ENCODE peak calls at places on chromosome 18, in seven cellular contexts. One of them, this sample, is unnamed.

GRCh38 chr18:70781860-70782453 is 493.1 kb downstream of the SOCS6 start:
- DNase-seq in IMR-90: peak
- DNase-seq in upper lobe of right lung: no peak
- DNase-seq in RWPE1: peak
- DNase-seq in Karpas-422: peak
- DNase-seq in brain microvascular endothelial cell: peak
- DNase-seq in OCI-LY7: peak
- DNase-seq in this sample: no peak

GRCh38 chr18:31503011-31503410 is 5.0 kb downstream of the DSG2 start:
- DNase-seq in IMR-90: no peak
- DNase-seq in brain microvascular endothelial cell: no peak
- DNase-seq in RWPE1: no peak
- DNase-seq in upper lobe of right lung: no peak
- DNase-seq in OCI-LY7: no peak
- DNase-seq in Karpas-422: no peak
- DNase-seq in this sample: no peak

GRCh38 chr18:44246001-44246400 is 434.7 kb upstream of the SETBP1 start:
- DNase-seq in Karpas-422: no peak
- DNase-seq in upper lobe of right lung: no peak
- DNase-seq in brain microvascular endothelial cell: peak
- DNase-seq in IMR-90: no peak
- DNase-seq in OCI-LY7: no peak
- DNase-seq in RWPE1: no peak
- DNase-seq in this sample: no peak

GRCh38 chr18:40529478-40529877 is 1425.6 kb upstream of the PIK3C3 start:
- DNase-seq in upper lobe of right lung: no peak
- DNase-seq in IMR-90: peak
- DNase-seq in Karpas-422: no peak
- DNase-seq in OCI-LY7: no peak
- DNase-seq in brain microvascular endothelial cell: peak
- DNase-seq in RWPE1: no peak
- DNase-seq in this sample: no peak

GRCh38 chr18:12307871-12308385 is at the start of gene TUBB6:
- DNase-seq in OCI-LY7: no peak
- DNase-seq in brain microvascular endothelial cell: peak
- DNase-seq in RWPE1: peak
- DNase-seq in Karpas-422: no peak
- DNase-seq in upper lobe of right lung: peak
- DNase-seq in IMR-90: peak
- DNase-seq in this sample: no peak

GRCh38 chr18:71398530-71398929 is 1109.7 kb downstream of the SOCS6 start:
- DNase-seq in IMR-90: no peak
- DNase-seq in brain microvascular endothelial cell: peak
- DNase-seq in Karpas-422: peak
- DNase-seq in upper lobe of right lung: no peak
- DNase-seq in OCI-LY7: no peak
- DNase-seq in RWPE1: no peak
- DNase-seq in this sample: no peak

GRCh38 chr18:66867653-66868052 is 263.8 kb upstream of the CDH19 start:
- DNase-seq in IMR-90: no peak
- DNase-seq in Karpas-422: no peak
- DNase-seq in upper lobe of right lung: no peak
- DNase-seq in brain microvascular endothelial cell: no peak
- DNase-seq in RWPE1: peak
- DNase-seq in OCI-LY7: no peak
- DNase-seq in this sample: no peak

GRCh38 chr18:37484893-37485834 is 80.4 kb downstream of the CELF4 start:
- DNase-seq in upper lobe of right lung: no peak
- DNase-seq in brain microvascular endothelial cell: no peak
- DNase-seq in IMR-90: peak
- DNase-seq in Karpas-422: no peak
- DNase-seq in OCI-LY7: no peak
- DNase-seq in RWPE1: no peak
- DNase-seq in this sample: no peak

GRCh38 chr18:57970356-57971095 is 73.5 kb upstream of the NEDD4L start:
- DNase-seq in Karpas-422: peak
- DNase-seq in IMR-90: no peak
- DNase-seq in brain microvascular endothelial cell: no peak
- DNase-seq in RWPE1: no peak
- DNase-seq in OCI-LY7: no peak
- DNase-seq in upper lobe of right lung: no peak
- DNase-seq in this sample: no peak

GRCh38 chr18:9434240-9434701 is 41.0 kb upstream of the RALBP1 start:
- DNase-seq in OCI-LY7: no peak
- DNase-seq in IMR-90: no peak
- DNase-seq in Karpas-422: no peak
- DNase-seq in brain microvascular endothelial cell: no peak
- DNase-seq in RWPE1: no peak
- DNase-seq in upper lobe of right lung: no peak
- DNase-seq in this sample: no peak

DNA sequence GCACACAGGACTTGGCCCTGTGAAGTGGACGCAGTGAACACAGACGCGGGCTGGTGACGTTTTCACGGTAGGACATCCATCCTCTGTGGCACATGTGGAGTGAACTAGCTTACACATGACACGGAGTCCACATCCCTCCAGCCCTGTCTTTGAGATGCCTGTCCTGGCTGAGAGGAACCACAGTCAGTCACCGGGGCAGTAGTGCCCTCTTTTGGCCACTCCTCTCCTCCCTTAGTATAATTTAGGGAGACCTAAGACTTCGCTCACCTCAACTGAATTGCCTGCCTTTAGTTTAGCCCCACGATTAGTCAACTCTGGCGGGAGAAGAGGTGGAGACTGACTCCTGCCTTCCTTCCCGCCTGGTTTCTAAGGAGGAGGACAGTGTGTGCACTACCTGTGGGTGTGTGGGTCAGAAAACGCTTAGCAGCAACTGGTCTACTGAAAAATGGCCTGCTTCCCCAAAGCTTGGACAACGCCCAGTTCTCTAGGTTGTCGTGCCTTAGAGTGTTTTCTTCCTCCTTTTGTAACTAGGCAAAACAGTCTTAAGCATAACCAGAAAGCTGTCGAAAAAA is 70.6 kb downstream of the MBP start:
- DNase-seq in IMR-90: no peak
- DNase-seq in brain microvascular endothelial cell: peak
- DNase-seq in RWPE1: no peak
- DNase-seq in upper lobe of right lung: no peak
- DNase-seq in Karpas-422: peak
- DNase-seq in OCI-LY7: peak
- DNase-seq in this sample: no peak
- H3K27ac ChIP-seq in IMR-90: peak
- H3K27ac ChIP-seq in brain microvascular endothelial cell: peak
- H3K27ac ChIP-seq in RWPE1: no peak
- H3K27ac ChIP-seq in upper lobe of right lung: peak
- H3K27ac ChIP-seq in Karpas-422: peak
- H3K27ac ChIP-seq in OCI-LY7: peak
- H3K27ac ChIP-seq in this sample: peak

GRCh38 chr18:59514193-59514592 is 155.1 kb upstream of the LMAN1 start:
- DNase-seq in RWPE1: no peak
- DNase-seq in upper lobe of right lung: no peak
- DNase-seq in brain microvascular endothelial cell: peak
- DNase-seq in OCI-LY7: no peak
- DNase-seq in IMR-90: peak
- DNase-seq in Karpas-422: no peak
- DNase-seq in this sample: peak
- H3K27ac ChIP-seq in RWPE1: no peak
- H3K27ac ChIP-seq in upper lobe of right lung: peak
- H3K27ac ChIP-seq in brain microvascular endothelial cell: no peak
- H3K27ac ChIP-seq in OCI-LY7: no peak
- H3K27ac ChIP-seq in IMR-90: peak
- H3K27ac ChIP-seq in Karpas-422: no peak
- H3K27ac ChIP-seq in this sample: no peak

DNA sequence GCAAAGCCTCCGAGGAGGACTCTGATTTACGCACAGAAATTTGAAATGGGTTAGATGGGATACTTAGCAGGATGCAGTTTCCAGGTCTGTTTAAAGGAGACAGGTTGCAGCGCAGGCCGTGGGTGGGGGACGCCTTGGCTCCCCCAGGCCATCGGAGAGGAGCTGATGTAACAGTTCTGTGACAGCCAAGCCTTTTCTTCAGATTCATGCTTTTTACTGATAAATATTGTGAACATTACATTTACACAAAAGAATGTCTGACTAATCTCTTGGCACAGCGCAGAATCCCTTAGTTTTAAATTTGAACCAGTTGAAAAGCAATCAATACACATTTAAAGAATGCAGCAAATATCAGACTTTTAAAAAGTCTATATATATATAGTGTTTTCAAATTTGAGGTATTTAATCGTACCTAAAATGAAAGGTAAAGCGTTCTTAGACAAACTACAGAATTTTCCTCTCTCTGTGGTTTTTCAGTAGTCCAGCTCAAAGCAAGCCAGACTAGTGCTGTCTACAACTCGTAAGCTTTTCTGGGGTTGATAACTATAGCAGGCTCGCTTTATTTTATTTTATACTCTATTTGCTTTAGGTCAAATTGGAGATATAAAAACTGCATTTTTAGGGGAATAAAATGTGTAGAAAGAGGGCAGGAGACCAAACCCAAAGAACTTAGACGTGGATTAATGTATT is 221.9 kb downstream of the PIEZO2 start:
- DNase-seq in upper lobe of right lung: no peak
- DNase-seq in IMR-90: peak
- DNase-seq in brain microvascular endothelial cell: peak
- DNase-seq in Karpas-422: no peak
- DNase-seq in OCI-LY7: no peak
- DNase-seq in RWPE1: no peak
- DNase-seq in this sample: no peak
- H3K27ac ChIP-seq in upper lobe of right lung: peak
- H3K27ac ChIP-seq in IMR-90: peak
- H3K27ac ChIP-seq in brain microvascular endothelial cell: peak
- H3K27ac ChIP-seq in Karpas-422: no peak
- H3K27ac ChIP-seq in OCI-LY7: no peak
- H3K27ac ChIP-seq in RWPE1: no peak
- H3K27ac ChIP-seq in this sample: peak

GRCh38 chr18:29361843-29362242 is 1184.9 kb upstream of the CDH2 start:
- DNase-seq in Karpas-422: no peak
- DNase-seq in OCI-LY7: peak
- DNase-seq in upper lobe of right lung: no peak
- DNase-seq in IMR-90: no peak
- DNase-seq in brain microvascular endothelial cell: no peak
- DNase-seq in RWPE1: no peak
- DNase-seq in this sample: no peak
- H3K27ac ChIP-seq in Karpas-422: no peak
- H3K27ac ChIP-seq in OCI-LY7: no peak
- H3K27ac ChIP-seq in upper lobe of right lung: no peak
- H3K27ac ChIP-seq in IMR-90: no peak
- H3K27ac ChIP-seq in brain microvascular endothelial cell: no peak
- H3K27ac ChIP-seq in RWPE1: no peak
- H3K27ac ChIP-seq in this sample: no peak

GRCh38 chr18:2590303-2590702 is 18.9 kb downstream of the NDC80 start:
- DNase-seq in upper lobe of right lung: no peak
- DNase-seq in OCI-LY7: no peak
- DNase-seq in Karpas-422: no peak
- DNase-seq in brain microvascular endothelial cell: no peak
- DNase-seq in RWPE1: no peak
- DNase-seq in IMR-90: no peak
- DNase-seq in this sample: no peak

GRCh38 chr18:2587788-2588187 is 16.4 kb downstream of the NDC80 start:
- DNase-seq in IMR-90: no peak
- DNase-seq in upper lobe of right lung: no peak
- DNase-seq in brain microvascular endothelial cell: no peak
- DNase-seq in OCI-LY7: no peak
- DNase-seq in RWPE1: no peak
- DNase-seq in Karpas-422: no peak
- DNase-seq in this sample: no peak

GRCh38 chr18:2589345-2590060 is 18.1 kb downstream of the NDC80 start:
- DNase-seq in brain microvascular endothelial cell: no peak
- DNase-seq in upper lobe of right lung: no peak
- DNase-seq in RWPE1: peak
- DNase-seq in OCI-LY7: no peak
- DNase-seq in IMR-90: no peak
- DNase-seq in Karpas-422: no peak
- DNase-seq in this sample: no peak

GRCh38 chr18:2588666-2589344 is 17.4 kb downstream of the NDC80 start:
- DNase-seq in OCI-LY7: no peak
- DNase-seq in Karpas-422: no peak
- DNase-seq in upper lobe of right lung: no peak
- DNase-seq in brain microvascular endothelial cell: no peak
- DNase-seq in IMR-90: no peak
- DNase-seq in RWPE1: no peak
- DNase-seq in this sample: no peak
- H3K27ac ChIP-seq in OCI-LY7: no peak
- H3K27ac ChIP-seq in Karpas-422: no peak
- H3K27ac ChIP-seq in upper lobe of right lung: no peak
- H3K27ac ChIP-seq in brain microvascular endothelial cell: no peak
- H3K27ac ChIP-seq in IMR-90: no peak
- H3K27ac ChIP-seq in RWPE1: no peak
- H3K27ac ChIP-seq in this sample: no peak

DNA sequence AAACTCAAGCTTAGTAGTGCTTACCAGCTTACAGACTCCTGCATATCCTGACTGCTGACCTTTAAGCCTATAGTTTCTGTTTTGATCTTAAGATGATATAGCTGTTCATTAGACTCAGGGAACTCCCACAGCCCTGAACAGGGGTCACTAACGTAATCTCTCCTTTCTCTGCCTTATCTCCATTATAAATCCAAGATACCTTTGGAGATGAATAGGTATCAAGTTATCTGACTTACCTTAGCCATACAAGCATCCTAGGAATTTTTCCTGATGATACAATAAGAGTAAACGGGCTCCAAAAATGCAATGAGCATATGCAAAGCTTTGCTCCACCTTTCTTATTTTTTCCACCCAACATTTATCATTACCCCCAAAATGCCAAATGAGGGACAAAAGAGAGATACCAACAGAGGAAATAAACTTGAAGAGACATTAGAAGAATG is 93.6 kb upstream of the RBBP8 start:
- DNase-seq in IMR-90: no peak
- DNase-seq in brain microvascular endothelial cell: no peak
- DNase-seq in OCI-LY7: no peak
- DNase-seq in Karpas-422: no peak
- DNase-seq in RWPE1: no peak
- DNase-seq in upper lobe of right lung: no peak
- DNase-seq in this sample: no peak
- H3K27ac ChIP-seq in IMR-90: no peak
- H3K27ac ChIP-seq in brain microvascular endothelial cell: no peak
- H3K27ac ChIP-seq in OCI-LY7: no peak
- H3K27ac ChIP-seq in Karpas-422: no peak
- H3K27ac ChIP-seq in RWPE1: no peak
- H3K27ac ChIP-seq in upper lobe of right lung: no peak
- H3K27ac ChIP-seq in this sample: no peak

DNA sequence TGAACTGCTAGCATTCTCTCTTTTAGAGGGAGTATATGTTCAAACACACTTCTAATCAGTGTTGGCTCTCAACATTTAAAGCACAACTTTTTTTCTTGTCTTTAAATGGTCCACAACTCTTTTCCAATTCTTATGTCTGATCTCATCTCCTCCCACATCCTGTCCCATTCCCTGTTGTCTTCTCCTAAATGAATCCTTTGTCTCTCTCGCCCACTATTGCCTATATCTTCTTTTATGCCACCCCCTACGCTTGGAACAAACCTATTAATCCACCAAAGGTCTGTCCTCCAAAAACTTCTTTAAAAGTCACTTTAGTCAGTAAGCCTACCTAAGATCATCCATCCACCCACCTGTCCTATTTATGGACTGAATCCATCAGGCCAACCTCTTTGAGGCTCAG is 235.5 kb upstream of the SMAD7 start:
- DNase-seq in upper lobe of right lung: no peak
- DNase-seq in OCI-LY7: no peak
- DNase-seq in Karpas-422: no peak
- DNase-seq in brain microvascular endothelial cell: no peak
- DNase-seq in IMR-90: no peak
- DNase-seq in RWPE1: no peak
- DNase-seq in this sample: no peak
- H3K27ac ChIP-seq in upper lobe of right lung: no peak
- H3K27ac ChIP-seq in OCI-LY7: no peak
- H3K27ac ChIP-seq in Karpas-422: no peak
- H3K27ac ChIP-seq in brain microvascular endothelial cell: no peak
- H3K27ac ChIP-seq in IMR-90: no peak
- H3K27ac ChIP-seq in RWPE1: no peak
- H3K27ac ChIP-seq in this sample: no peak